ENCODE peak calls at places on chromosomes 6 and 20, in ten cellular contexts. F is CD8-positive, alpha-beta T cell; H is ovary; X is fibroblast of villous mesenchyme; E is lower lobe of right lung; S is K562; V is AG09309; O is A673; Z is fibroblast of lung; K is HCT116. Y is an unnamed sample.

GRCh38 chr6:57173056-57173885 is 1.1 kb downstream of the BAG2 start:
- DNase-seq in Z (peak), S (no peak), V (no peak), E (no peak), K (no peak), F (peak), H (peak), O (peak), X (peak), Y (peak)

GRCh38 chr6:11585426-11586016 is 48.0 kb downstream of the TMEM170B start:
- DNase-seq in E (no peak), O (peak), F (no peak), X (peak), K (peak), S (peak), V (no peak), H (no peak), Z (peak), Y (peak)

GRCh38 chr6:125197795-125198269 is 44.3 kb downstream of the TPD52L1 start:
- DNase-seq in Z (peak), E (peak), H (peak), O (no peak), K (peak), F (no peak), X (peak), V (peak), S (no peak), Y (peak)

GRCh38 chr6:130993292-130993765 is 69.7 kb downstream of the EPB41L2 start:
- DNase-seq in H (no peak), F (no peak), X (peak), O (no peak), V (no peak), S (peak), K (no peak), E (no peak), Z (no peak), Y (no peak)

GRCh38 chr6:33579828-33580714 is at the start of gene BAK1:
- DNase-seq in Z (peak), S (peak), E (peak), O (peak), V (peak), H (peak), K (peak), X (peak), F (peak), Y (peak)

GRCh38 chr20:46348972-46349741 is 40.9 kb upstream of the CDH22 start:
- DNase-seq in H (peak), K (peak), F (peak), V (no peak), S (peak), E (peak), Z (peak), O (peak), X (peak), Y (peak)

GRCh38 chr6:67558985-67559384 is 1076.1 kb upstream of the ADGRB3 start:
- DNase-seq in H (no peak), E (no peak), X (no peak), F (no peak), V (no peak), O (no peak), S (no peak), Z (no peak), K (no peak), Y (peak)

GRCh38 chr20:57437267-57437666 is 46.1 kb downstream of the RBM38 start:
- DNase-seq in O (no peak), H (no peak), S (no peak), X (no peak), Z (no peak), E (no peak), F (no peak), K (no peak), V (no peak), Y (no peak)

GRCh38 chr6:167906899-167907298 is 80.2 kb downstream of the AFDN start:
- DNase-seq in Z (peak), S (no peak), K (no peak), O (peak), H (no peak), X (no peak), E (peak), V (no peak), F (no peak), Y (peak)

GRCh38 chr20:3374296-3374695 is 33.2 kb downstream of the DNAAF9 start:
- DNase-seq in S (no peak), K (no peak), V (peak), E (no peak), H (no peak), X (no peak), Z (peak), F (no peak), O (no peak), Y (peak)

GRCh38 chr6:45900808-45901752 is 114.6 kb downstream of the CLIC5 start:
- DNase-seq in S (no peak), K (no peak), F (no peak), V (peak), X (peak), E (no peak), Z (peak), H (no peak), O (no peak), Y (no peak)

GRCh38 chr6:3571206-3571815 is 114.5 kb upstream of the SLC22A23 start:
- DNase-seq in F (no peak), K (no peak), S (no peak), O (no peak), V (no peak), X (no peak), E (no peak), H (no peak), Z (no peak), Y (peak)

GRCh38 chr6:21800330-21800729 is 206.8 kb downstream of the SOX4 start:
- DNase-seq in H (no peak), F (no peak), V (no peak), K (no peak), X (no peak), Z (no peak), O (no peak), E (no peak), S (no peak), Y (no peak)

GRCh38 chr6:17714879-17715860 is 8.4 kb upstream of the NUP153 start:
- DNase-seq in Z (peak), S (peak), O (peak), V (peak), X (peak), F (no peak), K (peak), H (no peak), E (no peak), Y (peak)

DNA sequence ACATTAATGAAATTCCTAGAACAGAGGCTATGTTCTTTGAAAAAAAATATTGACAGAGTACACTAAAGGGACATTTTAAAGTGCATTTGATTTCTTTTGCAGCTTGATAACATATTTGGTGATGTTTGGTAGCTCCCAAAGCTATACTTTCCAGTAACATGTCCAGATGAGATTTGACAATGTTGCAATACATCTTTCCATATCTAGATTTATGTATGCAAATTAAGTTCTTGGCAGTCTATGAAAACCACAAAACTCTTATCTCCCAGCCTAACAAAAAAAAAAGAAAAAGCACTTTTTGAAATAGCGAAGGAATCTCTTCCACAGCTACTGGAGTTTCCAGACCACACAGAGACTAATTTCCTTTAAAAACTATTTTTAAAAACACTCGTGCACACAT is 93.0 kb downstream of the ADGRB3 start:
- DNase-seq in F (no peak), O (peak), K (no peak), H (no peak), X (no peak), V (no peak), Z (peak), S (no peak), E (no peak), Y (peak)
- H3K4me3 ChIP-seq in F (no peak), O (no peak), K (no peak), H (no peak), X (no peak), V (no peak), Z (no peak), S (no peak), E (no peak), Y (no peak)

GRCh38 chr20:37364927-37365272 is 19.0 kb downstream of the SRC start:
- DNase-seq in K (no peak), V (no peak), E (no peak), F (no peak), S (no peak), O (no peak), H (no peak), Z (no peak), X (no peak), Y (no peak)
- TF ChIP-seq CTCF in K (no peak), V (no peak), E (no peak), F (no peak), S (no peak), O (no peak), H (no peak), Z (no peak), X (no peak), Y (no peak)

GRCh38 chr6:41561386-41561785 is 15.2 kb downstream of the FOXP4 start:
- DNase-seq in Z (no peak), H (no peak), O (no peak), S (no peak), X (no peak), K (no peak), F (no peak), V (no peak), E (no peak), Y (no peak)

GRCh38 chr6:41562633-41562975 is 16.4 kb downstream of the FOXP4 start:
- DNase-seq in H (no peak), F (no peak), V (no peak), X (no peak), Z (no peak), O (peak), S (no peak), E (no peak), K (no peak), Y (no peak)

GRCh38 chr6:41561931-41562632 is 15.9 kb downstream of the FOXP4 start:
- DNase-seq in K (no peak), S (no peak), Z (no peak), H (no peak), V (no peak), X (no peak), F (no peak), E (no peak), O (peak), Y (no peak)

GRCh38 chr6:41559655-41560439 is 13.7 kb downstream of the FOXP4 start:
- DNase-seq in X (no peak), O (no peak), V (no peak), F (no peak), H (no peak), Z (no peak), S (no peak), E (no peak), K (no peak), Y (no peak)

GRCh38 chr6:41560440-41561192 is 14.4 kb downstream of the FOXP4 start:
- DNase-seq in O (peak), H (peak), E (peak), F (peak), S (no peak), Z (no peak), X (no peak), K (no peak), V (no peak), Y (no peak)
- H3K4me3 ChIP-seq in O (peak), H (peak), E (peak), F (peak), S (no peak), Z (peak), X (peak), K (no peak), V (no peak), Y (peak)

DNA sequence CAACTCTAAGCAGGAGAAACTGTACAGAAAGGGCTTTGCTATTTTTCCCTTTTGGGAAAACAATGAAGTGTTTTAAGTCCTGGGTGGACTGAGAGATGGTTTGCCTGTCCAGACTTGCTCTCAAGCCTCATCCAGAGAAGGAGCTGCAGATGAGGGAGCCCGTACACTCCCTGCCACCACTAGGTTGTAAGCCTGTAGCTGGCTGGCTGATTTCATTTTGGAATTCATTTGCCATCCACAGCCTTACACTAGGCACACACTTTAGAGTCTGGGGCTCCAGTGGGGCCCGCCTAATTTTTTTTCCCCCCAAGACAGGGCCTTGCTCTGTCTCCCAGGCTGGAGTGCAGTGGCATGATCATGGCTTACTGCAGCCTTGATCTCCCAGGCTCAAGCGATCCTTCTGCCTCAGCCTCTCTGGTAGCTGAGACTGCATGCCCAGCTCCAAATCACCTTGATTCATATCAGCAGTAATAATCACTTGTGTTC is 28.4 kb downstream of the POFUT1 start:
- DNase-seq in O (no peak), Z (no peak), V (no peak), H (no peak), S (no peak), K (no peak), F (no peak), X (no peak), E (no peak), Y (no peak)
- TF ChIP-seq CTCF in O (no peak), Z (no peak), V (no peak), H (no peak), S (no peak), K (no peak), F (no peak), X (no peak), E (no peak), Y (no peak)

GRCh38 chr6:150635906-150636514 is 36.3 kb downstream of the PLEKHG1 start:
- DNase-seq in S (no peak), H (no peak), X (no peak), K (no peak), V (no peak), O (no peak), F (no peak), Z (no peak), E (no peak), Y (no peak)
- H3K4me3 ChIP-seq in S (no peak), H (no peak), X (no peak), K (no peak), V (no peak), O (no peak), F (no peak), Z (no peak), E (no peak), Y (no peak)

GRCh38 chr6:8743146-8743745 is 307.9 kb upstream of the SLC35B3 start:
- DNase-seq in X (no peak), S (no peak), K (peak), H (no peak), E (no peak), Z (no peak), F (no peak), O (peak), V (no peak), Y (no peak)
- TF ChIP-seq CTCF in X (no peak), S (no peak), K (peak), H (no peak), E (peak), Z (peak), F (no peak), O (peak), V (no peak), Y (no peak)

GRCh38 chr6:160933256-160933655 is 58.3 kb upstream of the MAP3K4 start:
- DNase-seq in S (no peak), V (no peak), H (no peak), F (no peak), O (no peak), E (no peak), X (no peak), K (no peak), Z (no peak), Y (no peak)
- H3K4me3 ChIP-seq in S (no peak), V (no peak), H (no peak), F (no peak), O (no peak), E (no peak), X (no peak), K (no peak), Z (no peak), Y (no peak)

DNA sequence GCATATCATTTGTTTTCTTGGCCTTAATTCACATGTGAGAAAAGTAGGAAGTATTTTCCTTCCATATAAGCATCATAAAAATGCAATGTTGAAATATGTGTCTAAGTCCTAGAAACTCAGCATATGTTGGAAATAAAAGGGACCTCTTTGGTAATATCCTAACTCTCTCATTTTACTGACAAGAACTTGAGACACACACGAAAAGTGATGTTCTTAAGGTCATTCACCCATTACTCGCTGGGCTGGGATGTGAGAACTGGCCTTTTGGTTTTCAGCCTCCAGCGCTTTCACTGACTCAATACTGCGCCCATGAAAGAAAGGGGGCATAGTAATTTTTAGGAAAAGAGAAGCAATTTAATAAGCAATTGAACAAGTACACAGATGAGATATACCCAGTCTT is 153.5 kb upstream of the SCGN start:
- DNase-seq in S (no peak), K (no peak), H (no peak), O (no peak), E (no peak), V (no peak), Z (no peak), X (no peak), F (no peak), Y (no peak)
- TF ChIP-seq CTCF in S (no peak), K (no peak), H (no peak), O (no peak), E (no peak), V (no peak), Z (no peak), X (no peak), F (no peak), Y (no peak)

DNA sequence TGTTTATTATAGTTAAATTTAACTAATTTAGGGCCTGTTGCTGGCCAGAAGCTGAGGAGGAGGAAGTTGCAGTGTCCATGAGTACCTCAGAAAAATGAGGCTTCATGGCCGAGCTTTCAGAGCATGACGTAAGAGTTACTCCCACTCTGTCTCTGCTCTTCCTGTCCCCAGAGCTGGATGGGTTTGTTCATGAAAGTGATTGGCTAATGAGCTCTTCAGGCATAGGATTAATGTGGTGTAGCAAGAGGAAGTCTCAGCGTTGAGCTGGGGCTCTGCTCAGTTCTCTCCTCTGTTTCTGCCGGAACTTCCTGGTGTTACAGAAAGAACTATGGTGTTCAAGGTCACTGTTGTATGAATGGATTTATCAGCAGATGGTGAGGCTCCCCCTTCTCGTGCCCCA is 335.6 kb downstream of the NRN1 start:
- DNase-seq in V (no peak), H (no peak), Z (peak), E (peak), K (no peak), O (peak), F (no peak), S (peak), X (peak), Y (peak)
- H3K4me3 ChIP-seq in V (no peak), H (no peak), Z (no peak), E (no peak), K (no peak), O (peak), F (no peak), S (no peak), X (no peak), Y (no peak)

GRCh38 chr6:27809939-27810767 is 102.0 kb downstream of the OR2B2 start:
- DNase-seq in Z (peak), S (peak), X (peak), H (peak), E (peak), O (peak), V (peak), F (peak), K (peak), Y (peak)
- TF ChIP-seq CTCF in Z (peak), S (no peak), X (no peak), H (peak), E (no peak), O (peak), V (no peak), F (no peak), K (no peak), Y (peak)

Y was measured in fibroblast of pulmonary artery.